ENCODE peak calls at places on chromosomes 11 and 22, in seven cellular contexts. One of them, this sample, is unnamed.

GRCh38 chr11:46345131-46345597 is 2.1 kb upstream of the DGKZ start:
- DNase-seq in T-helper 9 cell: no peak
- DNase-seq in transverse colon: peak; percentile 43
- DNase-seq in fibroblast of lung: no peak
- DNase-seq in endothelial cell: peak; percentile 61
- DNase-seq in foreskin fibroblast: no peak
- DNase-seq in kidney epithelial cell: no peak
- DNase-seq in this sample: no peak

GRCh38 chr11:123253909-123254308 is 58.9 kb upstream of the CLMP start:
- DNase-seq in T-helper 9 cell: no peak
- DNase-seq in transverse colon: no peak
- DNase-seq in fibroblast of lung: peak; percentile 90
- DNase-seq in endothelial cell: no peak
- DNase-seq in foreskin fibroblast: peak; percentile 56
- DNase-seq in kidney epithelial cell: no peak
- DNase-seq in this sample: no peak

GRCh38 chr22:24230911-24231656 is 13.8 kb downstream of the GGT5 start:
- DNase-seq in T-helper 9 cell: peak; percentile 63
- DNase-seq in transverse colon: peak; percentile 58
- DNase-seq in fibroblast of lung: no peak
- DNase-seq in endothelial cell: peak; percentile 75
- DNase-seq in foreskin fibroblast: no peak
- DNase-seq in kidney epithelial cell: no peak
- DNase-seq in this sample: no peak

GRCh38 chr11:73353422-73353821 is 22.8 kb upstream of the RELT start:
- DNase-seq in T-helper 9 cell: no peak
- DNase-seq in transverse colon: no peak
- DNase-seq in fibroblast of lung: no peak
- DNase-seq in endothelial cell: no peak
- DNase-seq in foreskin fibroblast: no peak
- DNase-seq in kidney epithelial cell: no peak
- DNase-seq in this sample: no peak

GRCh38 chr11:69650081-69650831 is 9.3 kb downstream of the CCND1 start:
- DNase-seq in T-helper 9 cell: no peak
- DNase-seq in transverse colon: no peak
- DNase-seq in fibroblast of lung: no peak
- DNase-seq in endothelial cell: no peak
- DNase-seq in foreskin fibroblast: no peak
- DNase-seq in kidney epithelial cell: no peak
- DNase-seq in this sample: no peak

GRCh38 chr11:120601566-120601965 is 90.0 kb downstream of the GRIK4 start:
- DNase-seq in T-helper 9 cell: no peak
- DNase-seq in transverse colon: no peak
- DNase-seq in fibroblast of lung: peak; percentile 78
- DNase-seq in endothelial cell: no peak
- DNase-seq in foreskin fibroblast: peak; percentile 35
- DNase-seq in kidney epithelial cell: no peak
- DNase-seq in this sample: no peak

GRCh38 chr11:62444271-62444833 is 25.5 kb downstream of the SCGB1A1 start:
- DNase-seq in T-helper 9 cell: no peak
- DNase-seq in transverse colon: peak; percentile 65
- DNase-seq in fibroblast of lung: peak; percentile 53
- DNase-seq in endothelial cell: no peak
- DNase-seq in foreskin fibroblast: peak; percentile 68
- DNase-seq in kidney epithelial cell: no peak
- DNase-seq in this sample: no peak

GRCh38 chr11:71253794-71254193 is 1.4 kb upstream of the SHANK2 start:
- DNase-seq in T-helper 9 cell: no peak
- DNase-seq in transverse colon: no peak
- DNase-seq in fibroblast of lung: no peak
- DNase-seq in endothelial cell: no peak
- DNase-seq in foreskin fibroblast: no peak
- DNase-seq in kidney epithelial cell: no peak
- DNase-seq in this sample: no peak

GRCh38 chr22:37843746-37844089 is 416 bp downstream of the ANKRD54 start:
- DNase-seq in T-helper 9 cell: peak; percentile 44
- DNase-seq in transverse colon: peak; percentile 59
- DNase-seq in fibroblast of lung: peak; percentile 21
- DNase-seq in endothelial cell: peak; percentile 67
- DNase-seq in foreskin fibroblast: peak; percentile 23
- DNase-seq in kidney epithelial cell: no peak
- DNase-seq in this sample: no peak

GRCh38 chr22:24969588-24970301 is 17.2 kb downstream of the KIAA1671 start:
- DNase-seq in T-helper 9 cell: no peak
- DNase-seq in transverse colon: peak; percentile 19
- DNase-seq in fibroblast of lung: no peak
- DNase-seq in endothelial cell: peak; percentile 24
- DNase-seq in foreskin fibroblast: no peak
- DNase-seq in kidney epithelial cell: no peak
- DNase-seq in this sample: peak; percentile 28

GRCh38 chr22:20552450-20552894 is 45.1 kb downstream of the MED15 start:
- DNase-seq in T-helper 9 cell: no peak
- DNase-seq in transverse colon: peak; percentile 52
- DNase-seq in fibroblast of lung: peak; percentile 57
- DNase-seq in endothelial cell: no peak
- DNase-seq in foreskin fibroblast: peak; percentile 85
- DNase-seq in kidney epithelial cell: no peak
- DNase-seq in this sample: no peak

GRCh38 chr22:40583058-40583741 is 53.3 kb downstream of the MRTFA start:
- DNase-seq in T-helper 9 cell: no peak
- DNase-seq in transverse colon: no peak
- DNase-seq in fibroblast of lung: no peak
- DNase-seq in endothelial cell: no peak
- DNase-seq in foreskin fibroblast: no peak
- DNase-seq in kidney epithelial cell: no peak
- DNase-seq in this sample: no peak

GRCh38 chr11:130588471-130588870 is 140.0 kb downstream of the ADAMTS15 start:
- DNase-seq in T-helper 9 cell: no peak
- DNase-seq in transverse colon: no peak
- DNase-seq in fibroblast of lung: no peak
- DNase-seq in endothelial cell: no peak
- DNase-seq in foreskin fibroblast: no peak
- DNase-seq in kidney epithelial cell: no peak
- DNase-seq in this sample: no peak

GRCh38 chr11:22809893-22810292 is 19.7 kb downstream of the SVIP start:
- DNase-seq in T-helper 9 cell: no peak
- DNase-seq in transverse colon: no peak
- DNase-seq in fibroblast of lung: no peak
- DNase-seq in endothelial cell: no peak
- DNase-seq in foreskin fibroblast: no peak
- DNase-seq in kidney epithelial cell: no peak
- DNase-seq in this sample: no peak

GRCh38 chr11:117705866-117706265 is 91.2 kb downstream of the DSCAML1 start:
- DNase-seq in T-helper 9 cell: no peak
- DNase-seq in transverse colon: no peak
- DNase-seq in fibroblast of lung: no peak
- DNase-seq in endothelial cell: no peak
- DNase-seq in foreskin fibroblast: no peak
- DNase-seq in kidney epithelial cell: no peak
- DNase-seq in this sample: no peak

GRCh38 chr11:27166130-27166529 is 125.5 kb downstream of the BBOX1 start:
- DNase-seq in T-helper 9 cell: no peak
- DNase-seq in transverse colon: no peak
- DNase-seq in fibroblast of lung: no peak
- DNase-seq in endothelial cell: no peak
- DNase-seq in foreskin fibroblast: no peak
- DNase-seq in kidney epithelial cell: no peak
- DNase-seq in this sample: no peak

GRCh38 chr11:17770917-17771316 is 36.3 kb downstream of the KCNC1 start:
- DNase-seq in T-helper 9 cell: no peak
- DNase-seq in transverse colon: no peak
- DNase-seq in fibroblast of lung: peak; percentile 37
- DNase-seq in endothelial cell: no peak
- DNase-seq in foreskin fibroblast: no peak
- DNase-seq in kidney epithelial cell: no peak
- DNase-seq in this sample: no peak

GRCh38 chr11:28537822-28538221 is 429.6 kb downstream of the METTL15 start:
- DNase-seq in T-helper 9 cell: no peak
- DNase-seq in transverse colon: no peak
- DNase-seq in fibroblast of lung: peak; percentile 26
- DNase-seq in endothelial cell: no peak
- DNase-seq in foreskin fibroblast: no peak
- DNase-seq in kidney epithelial cell: no peak
- DNase-seq in this sample: no peak

GRCh38 chr11:34053161-34053686 is 1.7 kb downstream of the CAPRIN1 start:
- DNase-seq in T-helper 9 cell: peak; percentile 64
- DNase-seq in transverse colon: peak; percentile 83
- DNase-seq in fibroblast of lung: peak; percentile 81
- DNase-seq in endothelial cell: peak; percentile 62
- DNase-seq in foreskin fibroblast: peak; percentile 67
- DNase-seq in kidney epithelial cell: no peak
- DNase-seq in this sample: peak; percentile 44